ENCODE peak calls at places on chromosome 6, in eight cellular contexts. R, A, K, H, X, I, Y and O are unnamed samples.
A peak's percentile ranks its signal among the peaks of the same experiment; 100 is the strongest.

GRCh38 chr6:28266962-28267694 is at the start of gene ZSCAN26:
- DNase-seq in K (peak; percentile 91), I (peak; percentile 96), R (peak; percentile 85), Y (peak; percentile 85), A (peak; percentile 83), X (peak; percentile 93), H (peak; percentile 88), O (peak; percentile 89)

GRCh38 chr6:169665289-169665688 is 36.5 kb downstream of the WDR27 start:
- DNase-seq in X (no peak), Y (no peak), R (no peak), K (no peak), A (no peak), I (no peak), H (no peak), O (no peak)

GRCh38 chr6:74551896-74552295 is 654.0 kb downstream of the COL12A1 start:
- DNase-seq in X (no peak), K (no peak), R (no peak), H (peak; percentile 26), Y (no peak), A (no peak), I (no peak), O (peak; percentile 61)

GRCh38 chr6:160424256-160424655 is 76.1 kb downstream of the SLC22A3 start:
- DNase-seq in I (no peak), Y (no peak), K (no peak), A (no peak), R (no peak), X (peak; percentile 79), H (no peak), O (no peak)

GRCh38 chr6:170450946-170451761 is 102.0 kb downstream of the PSMB1 start:
- DNase-seq in H (no peak), R (no peak), A (no peak), I (no peak), K (no peak), Y (no peak), X (no peak), O (no peak)

GRCh38 chr6:72031471-72031870 is 145.1 kb downstream of the RIMS1 start:
- DNase-seq in A (no peak), I (no peak), K (no peak), X (no peak), H (peak; percentile 58), Y (no peak), R (no peak), O (peak; percentile 52)

GRCh38 chr6:85579581-85579980 is 14.1 kb downstream of the SNX14 start:
- DNase-seq in Y (no peak), A (no peak), H (no peak), I (peak; percentile 9), R (no peak), K (no peak), X (no peak), O (no peak)

GRCh38 chr6:2765896-2766766 is 938 bp downstream of the WRNIP1 start:
- DNase-seq in X (peak; percentile 39), H (peak; percentile 74), Y (peak; percentile 83), I (peak; percentile 49), R (no peak), A (no peak), K (peak; percentile 58), O (peak; percentile 40)

GRCh38 chr6:11714116-11714797 is 64.3 kb downstream of the ADTRP start:
- DNase-seq in R (no peak), I (no peak), K (no peak), H (no peak), X (no peak), A (no peak), Y (no peak), O (no peak)

GRCh38 chr6:118625833-118626232 is 25.6 kb downstream of the CEP85L start:
- DNase-seq in H (no peak), X (no peak), K (no peak), R (no peak), Y (no peak), A (no peak), I (no peak), O (no peak)

GRCh38 chr6:113732384-113732966 is 124.7 kb upstream of the MARCKS start:
- DNase-seq in X (no peak), I (no peak), H (no peak), R (no peak), A (peak; percentile 24), K (peak; percentile 45), Y (peak; percentile 40), O (peak; percentile 59)
- H2AFZ ChIP-seq in X (no peak overlapping the region), I (peak overlapping the region; percentile 29), H (no peak overlapping the region), R (no peak overlapping the region), A (peak overlapping the region; percentile 7), K (no peak overlapping the region), Y (peak overlapping the region; percentile 45), O (no peak overlapping the region)

GRCh38 chr6:12961761-12962160 is 245.2 kb downstream of the PHACTR1 start:
- DNase-seq in I (no peak), Y (no peak), A (no peak), X (no peak), H (no peak), K (no peak), R (no peak), O (no peak)

GRCh38 chr6:12957321-12958051 is 240.9 kb downstream of the PHACTR1 start:
- DNase-seq in R (peak; percentile 52), I (peak; percentile 62), A (no peak), K (peak; percentile 90), H (peak; percentile 76), X (no peak), Y (peak; percentile 59), O (peak; percentile 48)

GRCh38 chr6:12955996-12956395 is 239.4 kb downstream of the PHACTR1 start:
- DNase-seq in I (peak; percentile 78), A (no peak), R (no peak), Y (no peak), K (no peak), X (no peak), H (no peak), O (no peak)

GRCh38 chr6:12956991-12957320 is 240.4 kb downstream of the PHACTR1 start:
- DNase-seq in A (no peak), X (no peak), I (no peak), R (no peak), K (no peak), H (no peak), Y (no peak), O (no peak)

DNA sequence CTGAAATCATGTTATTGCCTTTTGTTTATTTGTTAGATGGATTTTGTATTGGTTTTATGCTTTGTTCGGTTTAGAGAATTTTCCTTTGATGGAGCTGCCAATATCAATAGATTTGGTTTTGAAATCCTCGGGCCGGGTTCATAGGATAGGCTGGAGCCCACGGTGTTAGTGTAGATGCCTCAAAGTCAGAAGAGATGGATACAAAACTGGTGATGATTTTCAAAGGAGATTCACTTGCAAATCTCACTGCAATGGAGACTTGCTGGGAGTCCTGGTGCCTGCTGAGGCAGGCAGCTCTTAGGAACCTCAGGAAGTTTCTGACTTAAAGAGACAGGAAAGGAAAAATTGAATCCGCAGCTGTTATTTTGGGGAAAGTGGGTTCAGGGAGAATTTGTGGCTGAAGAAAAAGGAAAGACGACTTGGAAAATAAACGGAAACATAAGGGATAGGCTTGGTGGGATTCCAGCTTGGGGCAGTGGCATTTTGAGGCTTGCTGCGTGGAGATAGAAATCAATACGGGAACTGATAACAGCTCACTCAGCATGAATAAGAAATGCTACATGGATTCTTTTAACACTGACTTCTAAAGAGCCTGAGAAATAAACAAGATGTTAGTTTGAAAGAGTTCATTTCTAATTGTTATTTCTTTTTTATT is 241.6 kb downstream of the PHACTR1 start:
- DNase-seq in I (peak; percentile 33), R (no peak), K (peak; percentile 51), H (peak; percentile 44), Y (no peak), A (no peak), X (no peak), O (peak; percentile 24)
- H2AFZ ChIP-seq in I (no peak overlapping the region), R (no peak overlapping the region), K (no peak overlapping the region), H (peak overlapping the region; percentile 94), Y (no peak overlapping the region), A (no peak overlapping the region), X (no peak overlapping the region), O (peak overlapping the region; percentile 94)

GRCh38 chr6:44662461-44663121 is 275.1 kb downstream of the CDC5L start:
- DNase-seq in K (no peak), R (peak; percentile 85), H (no peak), A (peak; percentile 15), I (peak; percentile 95), X (no peak), Y (no peak), O (no peak)

GRCh38 chr6:44661221-44661609 is 273.7 kb downstream of the CDC5L start:
- DNase-seq in R (no peak), K (no peak), Y (no peak), A (peak; percentile 23), X (peak; percentile 34), I (no peak), H (peak; percentile 83), O (no peak)

GRCh38 chr6:44661631-44662030 is 274.1 kb downstream of the CDC5L start:
- DNase-seq in K (no peak), I (no peak), R (no peak), A (no peak), H (no peak), Y (no peak), X (no peak), O (no peak)

GRCh38 chr6:44659676-44660170 is 272.2 kb downstream of the CDC5L start:
- DNase-seq in H (no peak), R (no peak), I (no peak), X (no peak), K (no peak), A (no peak), Y (no peak), O (no peak)

DNA sequence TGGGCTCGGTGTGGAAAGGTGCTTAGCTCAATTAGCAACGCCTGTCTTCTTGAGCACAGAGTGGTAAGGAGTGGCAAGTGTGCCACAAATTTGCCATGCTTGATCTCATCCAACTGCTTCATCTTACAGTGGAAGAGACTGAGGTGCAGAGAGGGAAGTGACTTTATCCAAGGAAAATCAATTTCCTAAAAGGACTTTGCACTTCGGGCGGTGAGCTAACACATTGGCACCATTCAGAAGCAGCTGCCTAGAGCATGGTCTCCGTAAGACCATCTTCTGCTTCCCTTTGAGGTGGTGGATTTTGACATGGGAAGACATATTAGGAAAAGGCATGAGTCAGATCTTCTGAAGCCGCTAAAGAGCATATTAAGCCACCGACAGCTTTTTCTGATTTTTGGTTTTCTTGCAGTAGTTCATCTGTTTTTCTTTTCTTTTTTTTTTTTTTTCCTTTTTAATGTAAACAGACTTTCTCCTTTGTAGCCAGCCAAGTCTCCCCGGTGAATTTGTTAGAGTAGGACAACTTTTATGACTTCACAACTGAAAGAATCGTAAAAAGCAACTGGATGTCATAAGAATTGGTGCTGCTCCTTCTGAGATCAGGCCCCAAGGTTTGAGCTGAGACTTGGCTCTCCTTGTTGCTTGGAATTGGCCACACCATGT is 273.2 kb downstream of the CDC5L start:
- DNase-seq in I (no peak), X (no peak), Y (no peak), A (no peak), K (no peak), H (peak; percentile 63), R (no peak), O (no peak)
- H2AFZ ChIP-seq in I (peak overlapping the region; percentile 12), X (no peak overlapping the region), Y (no peak overlapping the region), A (no peak overlapping the region), K (no peak overlapping the region), H (peak overlapping the region; percentile 49), R (no peak overlapping the region), O (no peak overlapping the region)

DNA sequence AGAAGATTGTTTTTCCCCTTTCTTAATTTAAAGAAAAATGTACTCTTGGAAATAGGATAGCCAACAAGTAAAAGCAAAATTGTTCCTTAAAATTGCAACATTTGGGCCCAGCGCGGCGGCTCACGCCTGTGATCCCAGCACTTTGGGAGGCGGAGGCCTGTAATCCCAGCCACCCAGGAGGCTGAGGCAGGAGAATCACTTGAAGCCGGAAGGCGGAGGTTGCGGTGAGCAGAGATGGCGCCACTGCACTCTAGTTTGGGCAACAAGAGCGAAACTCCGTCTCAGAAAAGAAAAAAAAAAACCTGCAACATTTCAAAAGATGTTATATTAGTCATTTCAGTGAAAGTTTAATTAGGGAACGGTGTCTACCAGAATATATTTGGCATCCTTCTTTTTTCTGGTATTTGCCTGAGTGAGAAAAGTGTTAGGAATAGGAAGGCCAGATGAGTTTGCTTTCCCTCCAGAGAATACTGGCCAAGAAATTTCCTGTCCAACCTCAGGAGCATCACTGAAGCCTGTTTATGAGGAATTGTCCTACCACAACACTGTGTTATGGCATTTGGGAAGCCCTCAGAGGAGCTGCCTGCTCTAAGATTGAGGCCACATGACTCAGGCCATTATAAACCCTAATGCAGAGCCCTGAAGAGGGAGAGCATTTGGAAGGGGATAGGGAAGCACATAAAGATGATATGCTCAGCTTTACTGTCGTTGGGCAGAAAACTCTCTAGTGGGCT is 1.2 kb upstream of the GJA1 start:
- DNase-seq in H (peak; percentile 27), Y (no peak), I (peak; percentile 32), R (peak; percentile 64), A (no peak), X (no peak), K (peak; percentile 55), O (no peak)
- H2AFZ ChIP-seq in H (no peak overlapping the region), Y (no peak overlapping the region), I (no peak overlapping the region), R (no peak overlapping the region), A (no peak overlapping the region), X (no peak overlapping the region), K (no peak overlapping the region), O (peak overlapping the region; percentile 21)